ENCODE peak calls at places on chromosomes 1 and 21, in nine cellular contexts. C is NAMALWA; E is Peyer's patch; Q is Ammon's horn; P is neuronal stem cell; T is GM03348; A is GM18507; S is heart right ventricle; O is stimulated activated naive CD8-positive, alpha-beta T cell treated with anti-CD3 and anti-CD28 coated beads, Interleukin-15, Interleukin-2, amounts not matched to agents 100 U/mL and 50 U/mL, for 24 hours. R is an unnamed sample.

GRCh38 chr21:16751705-16752104 is 761.1 kb upstream of the CXADR start:
- DNase-seq in E (no peak), P (no peak), A (no peak), T (no peak), C (no peak), Q (no peak), S (no peak), O (no peak), R (no peak)

GRCh38 chr21:39441502-39442475 is 3.8 kb downstream of the LCA5L start:
- DNase-seq in C (peak; percentile 78), Q (peak; percentile 74), S (no peak), P (no peak), A (peak; percentile 18), T (peak; percentile 67), O (peak; percentile 27), E (no peak), R (peak; percentile 23)

GRCh38 chr21:25385912-25386474 is 221.3 kb downstream of the MRPL39 start:
- DNase-seq in P (peak; percentile 58), T (peak; percentile 59), Q (peak; percentile 76), E (no peak), O (no peak), C (peak; percentile 54), A (no peak), S (no peak), R (no peak)

GRCh38 chr1:107963601-107964396 is 1.2 kb downstream of the VAV3 start:
- DNase-seq in S (peak; percentile 19), Q (peak; percentile 13), A (peak; percentile 28), O (peak; percentile 61), C (peak; percentile 44), E (peak; percentile 45), T (peak; percentile 12), P (no peak), R (peak; percentile 62)

GRCh38 chr1:156592158-156592909 is 758 bp downstream of the NAXE start:
- DNase-seq in S (no peak), O (peak; percentile 14), T (no peak), C (peak; percentile 37), E (no peak), A (no peak), P (no peak), Q (no peak), R (no peak)

GRCh38 chr1:209755926-209756607 is at the start of gene TRAF3IP3:
- DNase-seq in A (peak; percentile 55), P (no peak), O (peak; percentile 81), Q (peak; percentile 75), C (peak; percentile 62), E (no peak), S (peak; percentile 21), T (no peak), R (peak; percentile 80)

GRCh38 chr1:32881871-32882850 is 4.1 kb upstream of the HPCA start:
- DNase-seq in T (no peak), E (peak; percentile 36), A (no peak), S (peak; percentile 71), O (no peak), C (no peak), Q (peak; percentile 69), P (no peak), R (no peak)

GRCh38 chr1:230982698-230983097 is 3.8 kb downstream of the ARV1 start:
- DNase-seq in P (no peak), Q (no peak), O (no peak), T (peak; percentile 64), C (no peak), A (no peak), E (no peak), S (no peak), R (no peak)

GRCh38 chr1:117653732-117654484 is 48.1 kb downstream of the TENT5C start:
- DNase-seq in O (peak; percentile 46), S (no peak), A (no peak), P (no peak), Q (no peak), E (no peak), T (no peak), C (no peak), R (peak; percentile 27)

GRCh38 chr1:87956072-87956471 is 627.4 kb downstream of the LMO4 start:
- DNase-seq in T (peak; percentile 84), P (peak; percentile 49), Q (peak; percentile 18), E (no peak), A (no peak), S (peak; percentile 13), C (no peak), O (no peak), R (no peak)

GRCh38 chr1:158952416-158952815 is 21.1 kb downstream of the PYHIN1 start:
- DNase-seq in Q (no peak), P (no peak), T (no peak), A (peak; percentile 17), O (no peak), E (no peak), S (no peak), C (peak; percentile 93), R (no peak)

GRCh38 chr1:25782608-25783201 is 17.3 kb upstream of the SELENON start:
- DNase-seq in O (no peak), E (no peak), Q (no peak), A (no peak), T (no peak), C (no peak), S (no peak), P (no peak), R (no peak)

GRCh38 chr1:78068681-78069283 is 23.0 kb downstream of the GIPC2 start:
- DNase-seq in O (no peak), S (peak; percentile 46), A (no peak), E (peak; percentile 53), Q (no peak), T (no peak), P (no peak), C (no peak), R (no peak)

GRCh38 chr21:36980280-36981048 is 14.0 kb upstream of the HLCS start:
- DNase-seq in C (no peak), T (peak; percentile 40), Q (no peak), P (no peak), E (peak; percentile 66), A (no peak), O (peak; percentile 24), S (no peak), R (peak; percentile 27)

GRCh38 chr1:3219005-3219724 is 150.2 kb downstream of the PRDM16 start:
- DNase-seq in Q (peak; percentile 96), S (peak; percentile 81), A (no peak), T (peak; percentile 73), P (no peak), E (peak; percentile 69), C (no peak), O (no peak), R (no peak)

GRCh38 chr1:40928699-40929098 is 50.8 kb upstream of the CTPS1 start:
- DNase-seq in T (no peak), O (no peak), Q (no peak), C (no peak), S (no peak), P (no peak), A (no peak), E (no peak), R (no peak)

GRCh38 chr1:2003564-2004131 is at the start of gene CFAP74:
- DNase-seq in E (no peak), C (no peak), Q (peak; percentile 47), P (peak; percentile 87), A (no peak), T (peak; percentile 69), S (peak; percentile 30), O (peak; percentile 40), R (peak; percentile 56)

GRCh38 chr1:145730900-145731299 is 11.6 kb downstream of the CD160 start:
- DNase-seq in A (no peak), P (no peak), Q (no peak), T (no peak), E (no peak), C (no peak), S (no peak), O (no peak), R (no peak)

GRCh38 chr1:234980657-234981396 is 147.8 kb downstream of the TOMM20 start:
- DNase-seq in S (peak; percentile 82), P (no peak), E (peak; percentile 67), T (peak; percentile 78), C (peak; percentile 52), A (no peak), O (peak; percentile 85), Q (peak; percentile 80), R (peak; percentile 86)

GRCh38 chr1:155177192-155177917 is 3.7 kb downstream of the TRIM46 start:
- DNase-seq in Q (no peak), O (no peak), C (no peak), P (no peak), A (no peak), S (no peak), T (no peak), E (peak; percentile 39), R (no peak)

GRCh38 chr1:151728151-151728711 is 6.9 kb downstream of the RIIAD1 start:
- DNase-seq in T (peak; percentile 57), E (no peak), Q (peak; percentile 80), A (no peak), O (no peak), P (no peak), S (no peak), C (no peak), R (no peak)

GRCh38 chr1:32639489-32640075 is 10.8 kb downstream of the ZBTB8OS start:
- DNase-seq in P (no peak), Q (no peak), C (no peak), T (peak; percentile 27), A (no peak), O (no peak), S (no peak), E (no peak), R (no peak)

GRCh38 chr1:225366552-225366951 is 61.3 kb downstream of the LBR start:
- DNase-seq in S (no peak), A (no peak), Q (no peak), C (no peak), E (no peak), P (no peak), O (no peak), T (no peak), R (no peak)

GRCh38 chr1:200670215-200671118 is 760 bp upstream of the DDX59 start:
- DNase-seq in O (peak; percentile 28), A (no peak), T (no peak), Q (peak; percentile 83), P (no peak), C (no peak), S (no peak), E (no peak), R (peak; percentile 7)

GRCh38 chr1:190540366-190540765 is 62.7 kb upstream of the BRINP3 start:
- DNase-seq in A (no peak), E (no peak), T (no peak), S (no peak), P (no peak), Q (no peak), C (no peak), O (no peak), R (no peak)

GRCh38 chr21:27648560-27648959 is 681.7 kb upstream of the ADAMTS5 start:
- DNase-seq in A (no peak), O (no peak), P (no peak), Q (no peak), S (no peak), T (peak; percentile 54), C (no peak), E (no peak), R (no peak)